ENCODE peak calls at places on chromosomes 4 and X, in seven cellular contexts. One of them, this sample, is unnamed.

GRCh38 chrX:107674480-107675364 is 46.4 kb downstream of the PRPS1 start:
- DNase-seq in GM12865: peak; percentile 28
- DNase-seq in progenitor cell of endocrine pancreas: no peak
- DNase-seq in H1: no peak
- DNase-seq in endothelial cell: no peak
- DNase-seq in astrocyte of the cerebellum: no peak
- DNase-seq in astrocyte of the spinal cord: peak; percentile 86
- DNase-seq in this sample: no peak

GRCh38 chr4:94506822-94507221 is 55.1 kb downstream of the PDLIM5 start:
- DNase-seq in GM12865: no peak
- DNase-seq in progenitor cell of endocrine pancreas: no peak
- DNase-seq in H1: no peak
- DNase-seq in endothelial cell: no peak
- DNase-seq in astrocyte of the cerebellum: no peak
- DNase-seq in astrocyte of the spinal cord: no peak
- DNase-seq in this sample: no peak

GRCh38 chr4:157043131-157043530 is 32.8 kb upstream of the GLRB start:
- DNase-seq in GM12865: no peak
- DNase-seq in progenitor cell of endocrine pancreas: no peak
- DNase-seq in H1: no peak
- DNase-seq in endothelial cell: peak; percentile 50
- DNase-seq in astrocyte of the cerebellum: peak; percentile 32
- DNase-seq in astrocyte of the spinal cord: peak; percentile 56
- DNase-seq in this sample: no peak

GRCh38 chrX:106404512-106404911 is 207.3 kb upstream of the RADX start:
- DNase-seq in GM12865: no peak
- DNase-seq in progenitor cell of endocrine pancreas: no peak
- DNase-seq in H1: no peak
- DNase-seq in endothelial cell: no peak
- DNase-seq in astrocyte of the cerebellum: no peak
- DNase-seq in astrocyte of the spinal cord: no peak
- DNase-seq in this sample: no peak

GRCh38 chrX:41086627-41086932 is 1.3 kb downstream of the USP9X start:
- DNase-seq in GM12865: no peak
- DNase-seq in progenitor cell of endocrine pancreas: no peak
- DNase-seq in H1: no peak
- DNase-seq in endothelial cell: peak; percentile 56
- DNase-seq in astrocyte of the cerebellum: no peak
- DNase-seq in astrocyte of the spinal cord: no peak
- DNase-seq in this sample: no peak

GRCh38 chr4:2071252-2071911 is 12.3 kb downstream of the NAT8L start:
- DNase-seq in GM12865: no peak
- DNase-seq in progenitor cell of endocrine pancreas: no peak
- DNase-seq in H1: no peak
- DNase-seq in endothelial cell: no peak
- DNase-seq in astrocyte of the cerebellum: no peak
- DNase-seq in astrocyte of the spinal cord: no peak
- DNase-seq in this sample: no peak

GRCh38 chr4:186726150-186726439 is 2.4 kb upstream of the FAT1 start:
- DNase-seq in GM12865: no peak
- DNase-seq in progenitor cell of endocrine pancreas: no peak
- DNase-seq in H1: no peak
- DNase-seq in endothelial cell: no peak
- DNase-seq in astrocyte of the cerebellum: no peak
- DNase-seq in astrocyte of the spinal cord: no peak
- DNase-seq in this sample: no peak

GRCh38 chr4:76547167-76547760 is 112.2 kb downstream of the SHROOM3 start:
- DNase-seq in GM12865: no peak
- DNase-seq in progenitor cell of endocrine pancreas: no peak
- DNase-seq in H1: no peak
- DNase-seq in endothelial cell: no peak
- DNase-seq in astrocyte of the cerebellum: no peak
- DNase-seq in astrocyte of the spinal cord: peak; percentile 40
- DNase-seq in this sample: no peak

GRCh38 chr4:153438916-153439756 is 27.0 kb upstream of the TMEM131L start:
- DNase-seq in GM12865: peak; percentile 76
- DNase-seq in progenitor cell of endocrine pancreas: no peak
- DNase-seq in H1: no peak
- DNase-seq in endothelial cell: no peak
- DNase-seq in astrocyte of the cerebellum: no peak
- DNase-seq in astrocyte of the spinal cord: no peak
- DNase-seq in this sample: no peak

GRCh38 chr4:99677161-99677560 is 19.5 kb upstream of the C4orf54 start:
- DNase-seq in GM12865: no peak
- DNase-seq in progenitor cell of endocrine pancreas: no peak
- DNase-seq in H1: no peak
- DNase-seq in endothelial cell: no peak
- DNase-seq in astrocyte of the cerebellum: no peak
- DNase-seq in astrocyte of the spinal cord: no peak
- DNase-seq in this sample: no peak

GRCh38 chr4:92305148-92305877 is 1.5 kb downstream of the GRID2 start:
- DNase-seq in GM12865: peak; percentile 3
- DNase-seq in progenitor cell of endocrine pancreas: peak; percentile 72
- DNase-seq in H1: peak; percentile 78
- DNase-seq in endothelial cell: peak; percentile 86
- DNase-seq in astrocyte of the cerebellum: peak; percentile 27
- DNase-seq in astrocyte of the spinal cord: peak; percentile 73
- DNase-seq in this sample: peak; percentile 81

GRCh38 chr4:60805500-60806313 is 394.4 kb upstream of the ADGRL3 start:
- DNase-seq in GM12865: peak; percentile 4
- DNase-seq in progenitor cell of endocrine pancreas: no peak
- DNase-seq in H1: no peak
- DNase-seq in endothelial cell: peak; percentile 36
- DNase-seq in astrocyte of the cerebellum: peak; percentile 20
- DNase-seq in astrocyte of the spinal cord: peak; percentile 48
- DNase-seq in this sample: no peak

GRCh38 chrX:20265726-20266681 is 705 bp downstream of the RPS6KA3 start:
- DNase-seq in GM12865: peak; percentile 38
- DNase-seq in progenitor cell of endocrine pancreas: peak; percentile 11
- DNase-seq in H1: no peak
- DNase-seq in endothelial cell: peak; percentile 4
- DNase-seq in astrocyte of the cerebellum: no peak
- DNase-seq in astrocyte of the spinal cord: no peak
- DNase-seq in this sample: no peak

GRCh38 chr4:168634276-168634802 is 137.5 kb downstream of the PALLD start:
- DNase-seq in GM12865: no peak
- DNase-seq in progenitor cell of endocrine pancreas: no peak
- DNase-seq in H1: no peak
- DNase-seq in endothelial cell: no peak
- DNase-seq in astrocyte of the cerebellum: peak; percentile 99
- DNase-seq in astrocyte of the spinal cord: peak; percentile 99
- DNase-seq in this sample: peak; percentile 73

GRCh38 chr4:75821966-75822365 is 80.3 kb downstream of the PPEF2 start:
- DNase-seq in GM12865: no peak
- DNase-seq in progenitor cell of endocrine pancreas: no peak
- DNase-seq in H1: no peak
- DNase-seq in endothelial cell: no peak
- DNase-seq in astrocyte of the cerebellum: no peak
- DNase-seq in astrocyte of the spinal cord: peak; percentile 14
- DNase-seq in this sample: no peak

GRCh38 chr4:146742416-146742815 is 103.7 kb downstream of the POU4F2 start:
- DNase-seq in GM12865: no peak
- DNase-seq in progenitor cell of endocrine pancreas: no peak
- DNase-seq in H1: no peak
- DNase-seq in endothelial cell: no peak
- DNase-seq in astrocyte of the cerebellum: no peak
- DNase-seq in astrocyte of the spinal cord: no peak
- DNase-seq in this sample: no peak

GRCh38 chr4:107261241-107261874 is 225.2 kb upstream of the DKK2 start:
- DNase-seq in GM12865: no peak
- DNase-seq in progenitor cell of endocrine pancreas: no peak
- DNase-seq in H1: no peak
- DNase-seq in endothelial cell: no peak
- DNase-seq in astrocyte of the cerebellum: no peak
- DNase-seq in astrocyte of the spinal cord: peak; percentile 31
- DNase-seq in this sample: no peak

GRCh38 chr4:77358315-77358928 is 201.4 kb downstream of the CCNG2 start:
- DNase-seq in GM12865: peak; percentile 50
- DNase-seq in progenitor cell of endocrine pancreas: peak; percentile 11
- DNase-seq in H1: no peak
- DNase-seq in endothelial cell: peak; percentile 36
- DNase-seq in astrocyte of the cerebellum: peak; percentile 28
- DNase-seq in astrocyte of the spinal cord: peak; percentile 37
- DNase-seq in this sample: no peak

GRCh38 chr4:156294577-156294976 is 340.9 kb upstream of the CTSO start:
- DNase-seq in GM12865: peak; percentile 28
- DNase-seq in progenitor cell of endocrine pancreas: no peak
- DNase-seq in H1: peak; percentile 13
- DNase-seq in endothelial cell: peak; percentile 6
- DNase-seq in astrocyte of the cerebellum: peak; percentile 61
- DNase-seq in astrocyte of the spinal cord: peak; percentile 90
- DNase-seq in this sample: no peak

GRCh38 chr4:78653655-78654054 is 102.1 kb downstream of the ANXA3 start:
- DNase-seq in GM12865: no peak
- DNase-seq in progenitor cell of endocrine pancreas: no peak
- DNase-seq in H1: no peak
- DNase-seq in endothelial cell: no peak
- DNase-seq in astrocyte of the cerebellum: no peak
- DNase-seq in astrocyte of the spinal cord: no peak
- DNase-seq in this sample: no peak

GRCh38 chr4:3342182-3342854 is 49.5 kb downstream of the RGS12 start:
- DNase-seq in GM12865: no peak
- DNase-seq in progenitor cell of endocrine pancreas: no peak
- DNase-seq in H1: no peak
- DNase-seq in endothelial cell: no peak
- DNase-seq in astrocyte of the cerebellum: peak; percentile 41
- DNase-seq in astrocyte of the spinal cord: peak; percentile 81
- DNase-seq in this sample: no peak

GRCh38 chr4:107444-108429 is 16.6 kb upstream of the ZNF718 start:
- DNase-seq in GM12865: no peak
- DNase-seq in progenitor cell of endocrine pancreas: no peak
- DNase-seq in H1: no peak
- DNase-seq in endothelial cell: peak; percentile 17
- DNase-seq in astrocyte of the cerebellum: no peak
- DNase-seq in astrocyte of the spinal cord: no peak
- DNase-seq in this sample: no peak

GRCh38 chr4:48742412-48742811 is 37.7 kb downstream of the FRYL start:
- DNase-seq in GM12865: no peak
- DNase-seq in progenitor cell of endocrine pancreas: no peak
- DNase-seq in H1: no peak
- DNase-seq in endothelial cell: no peak
- DNase-seq in astrocyte of the cerebellum: no peak
- DNase-seq in astrocyte of the spinal cord: no peak
- DNase-seq in this sample: no peak

GRCh38 chr4:135418353-135418752 is 1216.8 kb upstream of the PABPC4L start:
- DNase-seq in GM12865: peak; percentile 8
- DNase-seq in progenitor cell of endocrine pancreas: no peak
- DNase-seq in H1: no peak
- DNase-seq in endothelial cell: no peak
- DNase-seq in astrocyte of the cerebellum: no peak
- DNase-seq in astrocyte of the spinal cord: no peak
- DNase-seq in this sample: no peak
- TF ChIP-seq CTCF in GM12865: peak; percentile 22
- TF ChIP-seq CTCF in progenitor cell of endocrine pancreas: peak; percentile 40
- TF ChIP-seq CTCF in H1: peak; percentile 44
- TF ChIP-seq CTCF in endothelial cell: peak; percentile 60
- TF ChIP-seq CTCF in astrocyte of the cerebellum: peak; percentile 45
- TF ChIP-seq CTCF in astrocyte of the spinal cord: peak; percentile 44
- TF ChIP-seq CTCF in this sample: peak; percentile 62

DNA sequence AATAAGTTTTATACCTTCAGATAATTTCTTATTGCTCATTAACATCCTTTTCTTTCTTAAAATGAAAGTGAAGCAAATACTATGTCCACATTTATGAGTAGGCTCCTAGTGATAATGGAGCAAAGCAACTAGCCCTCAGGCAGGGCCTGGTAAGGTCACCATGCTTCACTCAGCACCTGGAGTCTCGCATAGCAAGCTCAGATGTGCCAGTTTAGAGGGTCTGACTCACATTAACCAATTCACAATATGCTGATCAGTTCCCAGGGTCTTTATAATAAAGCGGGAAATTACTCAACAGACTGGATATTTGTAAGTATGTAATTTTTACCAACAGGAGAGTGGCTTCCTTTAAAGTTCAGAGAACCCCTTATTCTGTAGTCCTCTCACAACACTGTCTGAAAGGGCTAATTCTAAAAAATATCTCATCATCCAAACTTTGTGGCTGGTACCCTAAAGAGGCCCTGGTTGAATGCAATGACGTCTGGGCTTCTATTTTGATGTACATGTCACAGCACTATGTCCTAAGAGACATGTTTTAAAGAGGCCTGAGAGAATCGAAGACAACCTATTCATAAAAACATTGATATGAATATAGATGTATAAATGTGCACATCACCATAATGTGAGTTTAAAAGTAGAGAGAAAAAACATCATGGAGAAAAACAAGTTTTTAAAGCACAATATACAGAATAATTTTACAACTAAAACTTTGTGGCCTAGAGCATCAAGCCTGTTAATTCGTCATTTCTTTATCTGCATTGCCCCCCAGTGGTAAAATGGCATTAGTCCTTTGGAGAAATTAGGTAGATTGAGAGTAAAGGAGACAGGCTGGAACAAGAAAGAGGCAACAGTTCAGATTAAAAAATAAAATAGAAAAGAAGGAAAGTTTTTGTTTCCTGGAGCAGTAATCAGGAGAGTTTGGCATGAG is 44.3 kb downstream of the IL21 start:
- DNase-seq in GM12865: peak; percentile 54
- DNase-seq in progenitor cell of endocrine pancreas: no peak
- DNase-seq in H1: no peak
- DNase-seq in endothelial cell: peak; percentile 36
- DNase-seq in astrocyte of the cerebellum: peak; percentile 40
- DNase-seq in astrocyte of the spinal cord: peak; percentile 60
- DNase-seq in this sample: no peak
- TF ChIP-seq CTCF in GM12865: peak; percentile 42
- TF ChIP-seq CTCF in progenitor cell of endocrine pancreas: peak; percentile 65
- TF ChIP-seq CTCF in H1: peak; percentile 58
- TF ChIP-seq CTCF in endothelial cell: peak; percentile 33
- TF ChIP-seq CTCF in astrocyte of the cerebellum: peak; percentile 59
- TF ChIP-seq CTCF in astrocyte of the spinal cord: peak; percentile 58
- TF ChIP-seq CTCF in this sample: peak; percentile 76

GRCh38 chr4:130563891-130564418 is 1468.0 kb downstream of the C4orf33 start:
- DNase-seq in GM12865: no peak
- DNase-seq in progenitor cell of endocrine pancreas: no peak
- DNase-seq in H1: no peak
- DNase-seq in endothelial cell: no peak
- DNase-seq in astrocyte of the cerebellum: no peak
- DNase-seq in astrocyte of the spinal cord: no peak
- DNase-seq in this sample: no peak
- TF ChIP-seq CTCF in GM12865: no peak
- TF ChIP-seq CTCF in progenitor cell of endocrine pancreas: no peak
- TF ChIP-seq CTCF in H1: no peak
- TF ChIP-seq CTCF in endothelial cell: no peak
- TF ChIP-seq CTCF in astrocyte of the cerebellum: no peak
- TF ChIP-seq CTCF in astrocyte of the spinal cord: no peak
- TF ChIP-seq CTCF in this sample: no peak

GRCh38 chrX:132876933-132877332 is 81.5 kb downstream of the HS6ST2 start:
- DNase-seq in GM12865: no peak
- DNase-seq in progenitor cell of endocrine pancreas: no peak
- DNase-seq in H1: no peak
- DNase-seq in endothelial cell: no peak
- DNase-seq in astrocyte of the cerebellum: no peak
- DNase-seq in astrocyte of the spinal cord: no peak
- DNase-seq in this sample: no peak

GRCh38 chrX:132877954-132878536 is 80.4 kb downstream of the HS6ST2 start:
- DNase-seq in GM12865: no peak
- DNase-seq in progenitor cell of endocrine pancreas: no peak
- DNase-seq in H1: no peak
- DNase-seq in endothelial cell: peak; percentile 7
- DNase-seq in astrocyte of the cerebellum: no peak
- DNase-seq in astrocyte of the spinal cord: no peak
- DNase-seq in this sample: no peak

GRCh38 chrX:132875705-132876508 is 82.5 kb downstream of the HS6ST2 start:
- DNase-seq in GM12865: no peak
- DNase-seq in progenitor cell of endocrine pancreas: no peak
- DNase-seq in H1: peak; percentile 9
- DNase-seq in endothelial cell: no peak
- DNase-seq in astrocyte of the cerebellum: no peak
- DNase-seq in astrocyte of the spinal cord: no peak
- DNase-seq in this sample: no peak

GRCh38 chrX:132876509-132876837 is 82.0 kb downstream of the HS6ST2 start:
- DNase-seq in GM12865: no peak
- DNase-seq in progenitor cell of endocrine pancreas: no peak
- DNase-seq in H1: no peak
- DNase-seq in endothelial cell: no peak
- DNase-seq in astrocyte of the cerebellum: no peak
- DNase-seq in astrocyte of the spinal cord: no peak
- DNase-seq in this sample: no peak
- TF ChIP-seq CTCF in GM12865: no peak
- TF ChIP-seq CTCF in progenitor cell of endocrine pancreas: no peak
- TF ChIP-seq CTCF in H1: no peak
- TF ChIP-seq CTCF in endothelial cell: no peak
- TF ChIP-seq CTCF in astrocyte of the cerebellum: no peak
- TF ChIP-seq CTCF in astrocyte of the spinal cord: no peak
- TF ChIP-seq CTCF in this sample: peak; percentile 52